ENCODE peak calls at places on chromosomes 11 and 22, in seven cellular contexts. H, J, I, B, A, C and W are unnamed samples.

GRCh38 chr11:107116358-107116757 is 98.1 kb upstream of the GUCY1A2 start:
- DNase-seq in H (no peak), J (no peak), I (no peak), B (peak), A (no peak), C (no peak), W (no peak)

GRCh38 chr11:94650756-94651155 is 83.6 kb downstream of the PIWIL4 start:
- DNase-seq in H (no peak), J (no peak), I (no peak), B (peak), A (peak), C (peak), W (no peak)

GRCh38 chr11:33553486-33553885 is 147.1 kb downstream of the C11orf91 start:
- DNase-seq in H (no peak), J (no peak), I (no peak), B (no peak), A (no peak), C (no peak), W (no peak)

GRCh38 chr11:62306227-62306626 is 7.4 kb upstream of the SCGB1D4 start:
- DNase-seq in H (no peak), J (no peak), I (no peak), B (no peak), A (no peak), C (no peak), W (no peak)

GRCh38 chr22:30208631-30209603 is 37.6 kb downstream of the LIF start:
- DNase-seq in H (no peak), J (no peak), I (no peak), B (peak), A (peak), C (peak), W (no peak)

GRCh38 chr11:67284811-67285540 is 4.1 kb upstream of the ANKRD13D start:
- DNase-seq in H (no peak), J (no peak), I (no peak), B (no peak), A (no peak), C (no peak), W (no peak)

GRCh38 chr11:80297808-80298460 is 857.1 kb upstream of the TENM4 start:
- DNase-seq in H (no peak), J (no peak), I (no peak), B (peak), A (peak), C (no peak), W (no peak)

GRCh38 chr11:108916290-108916689 is 251.4 kb downstream of the DDX10 start:
- DNase-seq in H (no peak), J (no peak), I (no peak), B (no peak), A (peak), C (no peak), W (no peak)

GRCh38 chr11:60855726-60856633 is at the start of gene PTGDR2:
- DNase-seq in H (no peak), J (no peak), I (no peak), B (peak), A (no peak), C (no peak), W (no peak)

GRCh38 chr11:95606824-95607223 is 182.8 kb downstream of the FAM76B start:
- DNase-seq in H (no peak), J (no peak), I (no peak), B (no peak), A (no peak), C (no peak), W (no peak)

GRCh38 chr11:957201-957920 is 31.7 kb downstream of the AP2A2 start:
- DNase-seq in H (no peak), J (no peak), I (no peak), B (no peak), A (no peak), C (no peak), W (no peak)

GRCh38 chr22:20405291-20405930 is 11.5 kb downstream of the ZNF74 start:
- DNase-seq in H (no peak), J (no peak), I (no peak), B (no peak), A (no peak), C (no peak), W (no peak)

GRCh38 chr11:62444271-62444833 is 25.5 kb downstream of the SCGB1A1 start:
- DNase-seq in H (peak), J (no peak), I (no peak), B (peak), A (peak), C (peak), W (no peak)

GRCh38 chr11:44860967-44861828 is 89.5 kb downstream of the TP53I11 start:
- DNase-seq in H (no peak), J (no peak), I (no peak), B (no peak), A (no peak), C (no peak), W (no peak)

GRCh38 chr11:114953039-114953438 is 274.7 kb downstream of the NXPE2 start:
- DNase-seq in H (no peak), J (no peak), I (no peak), B (no peak), A (no peak), C (no peak), W (no peak)

GRCh38 chr22:45915151-45915550 is 61.8 kb downstream of the WNT7B start:
- DNase-seq in H (no peak), J (no peak), I (no peak), B (no peak), A (no peak), C (no peak), W (no peak)

GRCh38 chr11:34072831-34073230 is 21.3 kb downstream of the CAPRIN1 start:
- DNase-seq in H (no peak), J (no peak), I (no peak), B (peak), A (no peak), C (no peak), W (no peak)

GRCh38 chr22:26550498-26551033 is 38.3 kb upstream of the TFIP11 start:
- DNase-seq in H (no peak), J (no peak), I (no peak), B (peak), A (peak), C (no peak), W (no peak)

GRCh38 chr22:43488031-43488892 is 76.4 kb downstream of the MPPED1 start:
- DNase-seq in H (no peak), J (no peak), I (no peak), B (no peak), A (no peak), C (no peak), W (no peak)

GRCh38 chr11:83191491-83191890 is 2.0 kb upstream of the ANKRD42 start:
- DNase-seq in H (no peak), J (no peak), I (no peak), B (no peak), A (no peak), C (no peak), W (no peak)

GRCh38 chr11:116851631-116852030 is 14.2 kb upstream of the APOA1 start:
- DNase-seq in H (no peak), J (no peak), I (no peak), B (peak), A (no peak), C (peak), W (no peak)

GRCh38 chr11:78295991-78296930 is 107.5 kb downstream of the USP35 start:
- DNase-seq in H (no peak), J (no peak), I (no peak), B (no peak), A (no peak), C (no peak), W (no peak)

GRCh38 chr11:35083181-35084061 is 55.5 kb upstream of the CD44 start:
- DNase-seq in H (peak), J (peak), I (no peak), B (peak), A (peak), C (peak), W (no peak)

GRCh38 chr11:244376-244775 is 7.6 kb downstream of the PSMD13 start:
- DNase-seq in H (no peak), J (no peak), I (no peak), B (no peak), A (no peak), C (no peak), W (no peak)

GRCh38 chr11:74320538-74320937 is 9.1 kb upstream of the P4HA3 start:
- DNase-seq in H (no peak), J (no peak), I (no peak), B (no peak), A (no peak), C (no peak), W (no peak)

GRCh38 chr22:43488937-43489336 is 77.1 kb downstream of the MPPED1 start:
- DNase-seq in H (no peak), J (no peak), I (no peak), B (no peak), A (no peak), C (no peak), W (no peak)

GRCh38 chr11:62805991-62806441 is 776 bp upstream of the NXF1 start:
- DNase-seq in H (no peak), J (no peak), I (no peak), B (peak), A (peak), C (no peak), W (no peak)

GRCh38 chr22:49672013-49672516 is 155.6 kb downstream of the BRD1 start:
- DNase-seq in H (no peak), J (no peak), I (no peak), B (no peak), A (no peak), C (peak), W (no peak)

GRCh38 chr11:57567512-57568329 is at the start of gene UBE2L6:
- DNase-seq in H (peak), J (no peak), I (peak), B (peak), A (peak), C (peak), W (peak)

GRCh38 chr11:33618956-33619355 is 81.7 kb downstream of the C11orf91 start:
- DNase-seq in H (no peak), J (no peak), I (no peak), B (no peak), A (no peak), C (no peak), W (no peak)

GRCh38 chr11:93537022-93537421 is 6.2 kb downstream of the SMCO4 start:
- DNase-seq in H (no peak), J (no peak), I (no peak), B (no peak), A (no peak), C (no peak), W (no peak)

GRCh38 chr11:79940976-79941735 is 500.3 kb upstream of the TENM4 start:
- DNase-seq in H (no peak), J (no peak), I (no peak), B (no peak), A (peak), C (no peak), W (no peak)

GRCh38 chr11:62546244-62546936 is at the start of gene AHNAK:
- DNase-seq in H (peak), J (no peak), I (peak), B (peak), A (peak), C (peak), W (peak)

GRCh38 chr11:80462211-80462610 is 1021.4 kb upstream of the TENM4 start:
- DNase-seq in H (peak), J (no peak), I (no peak), B (no peak), A (no peak), C (no peak), W (no peak)

GRCh38 chr11:32602657-32603410 is 19.2 kb downstream of the EIF3M start:
- DNase-seq in H (no peak), J (no peak), I (no peak), B (peak), A (peak), C (no peak), W (no peak)

GRCh38 chr11:3213659-3214419 is 4.8 kb downstream of the MRGPRG start:
- DNase-seq in H (no peak), J (no peak), I (no peak), B (no peak), A (no peak), C (no peak), W (no peak)

GRCh38 chr11:3609416-3610265 is 32.2 kb downstream of the ART5 start:
- DNase-seq in H (peak), J (peak), I (peak), B (peak), A (peak), C (peak), W (peak)

GRCh38 chr11:6618117-6619020 is 853 bp downstream of the TPP1 start:
- DNase-seq in H (peak), J (no peak), I (no peak), B (peak), A (peak), C (peak), W (no peak)

GRCh38 chr22:39185601-39186012 is 33.1 kb upstream of the CBX7 start:
- DNase-seq in H (no peak), J (no peak), I (no peak), B (peak), A (no peak), C (no peak), W (no peak)

GRCh38 chr22:23065495-23066122 is 4.7 kb upstream of the GNAZ start:
- DNase-seq in H (no peak), J (no peak), I (no peak), B (no peak), A (no peak), C (peak), W (no peak)

GRCh38 chr11:65134952-65135632 is 773 bp upstream of the SYVN1 start:
- DNase-seq in H (peak), J (peak), I (peak), B (peak), A (peak), C (peak), W (peak)

GRCh38 chr11:65133724-65134123 is 595 bp downstream of the SYVN1 start:
- DNase-seq in H (no peak), J (no peak), I (no peak), B (peak), A (no peak), C (peak), W (peak)

GRCh38 chr11:65132988-65133700 is 1.2 kb downstream of the SYVN1 start:
- DNase-seq in H (peak), J (peak), I (no peak), B (peak), A (no peak), C (peak), W (peak)

GRCh38 chr11:65135633-65136145 is 1.4 kb upstream of the SYVN1 start:
- DNase-seq in H (no peak), J (no peak), I (no peak), B (no peak), A (no peak), C (no peak), W (no peak)

DNA sequence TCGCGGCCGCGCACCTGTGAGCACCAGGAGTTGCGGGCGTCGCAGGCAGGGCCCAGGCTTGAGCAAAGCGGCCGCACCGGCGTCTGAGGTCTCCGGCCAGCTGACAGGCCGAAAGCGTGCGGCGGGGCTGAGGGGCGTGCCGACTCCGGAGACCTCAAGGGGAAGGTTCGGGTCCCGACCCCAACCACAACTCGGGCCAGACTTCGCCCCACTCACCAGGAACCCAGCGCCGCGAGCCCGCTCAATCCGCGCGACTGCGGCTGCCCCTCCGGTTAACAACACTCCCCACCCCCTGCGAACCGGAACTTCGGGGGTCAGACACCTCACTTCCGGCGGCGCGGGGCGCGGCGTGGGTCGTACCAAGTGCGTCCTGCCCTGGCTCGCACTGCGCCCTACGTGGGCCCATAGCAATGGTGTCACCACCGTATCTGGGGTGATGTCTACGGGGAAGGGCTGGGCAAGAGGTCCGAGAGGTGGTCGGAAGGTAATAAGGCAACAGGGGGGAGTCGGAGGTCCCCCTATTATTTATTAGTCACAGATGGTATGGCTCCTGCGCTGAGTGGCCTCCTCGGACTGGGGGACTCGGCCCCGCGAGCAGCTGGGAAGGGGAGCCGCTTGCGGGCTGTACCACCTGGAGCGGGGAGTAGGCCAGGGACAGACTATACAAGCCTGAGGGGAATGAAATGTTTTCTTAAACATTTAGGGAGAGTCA is at the start of gene SYVN1:
- DNase-seq in H (peak), J (peak), I (peak), B (peak), A (peak), C (peak), W (peak)
- TF ChIP-seq CTCF in H (no peak), J (no peak), I (no peak), B (no peak), A (no peak), C (no peak), W (no peak)

GRCh38 chr11:99739464-99740089 is 718.8 kb downstream of the CNTN5 start:
- DNase-seq in H (peak), J (no peak), I (peak), B (peak), A (peak), C (no peak), W (peak)
- TF ChIP-seq CTCF in H (peak), J (peak), I (peak), B (peak), A (peak), C (no peak), W (peak)

DNA sequence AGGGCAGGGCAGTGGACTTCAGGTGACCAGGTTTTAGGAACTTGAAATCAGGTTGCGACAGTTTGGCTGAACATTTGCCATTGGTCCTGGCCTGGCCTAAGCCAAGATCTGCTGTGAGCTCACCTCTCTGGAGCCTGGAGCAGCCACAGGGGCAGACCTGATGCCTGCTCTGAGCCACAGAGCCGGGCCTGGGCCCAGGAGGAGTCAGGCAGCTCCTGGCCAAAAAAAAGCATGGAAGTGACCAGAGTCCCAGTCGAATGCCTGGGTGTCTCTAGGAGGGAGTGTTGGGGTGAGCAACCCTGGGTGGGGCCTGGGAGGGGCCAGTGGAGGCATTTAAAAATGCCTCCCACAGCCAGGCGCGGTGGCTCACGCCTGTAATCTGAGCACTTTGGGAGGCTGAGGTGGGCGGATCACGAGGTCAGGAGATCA is 6.0 kb upstream of the OMP start:
- DNase-seq in H (no peak), J (no peak), I (no peak), B (no peak), A (no peak), C (no peak), W (no peak)
- TF ChIP-seq CTCF in H (no peak), J (no peak), I (no peak), B (no peak), A (no peak), C (no peak), W (no peak)

DNA sequence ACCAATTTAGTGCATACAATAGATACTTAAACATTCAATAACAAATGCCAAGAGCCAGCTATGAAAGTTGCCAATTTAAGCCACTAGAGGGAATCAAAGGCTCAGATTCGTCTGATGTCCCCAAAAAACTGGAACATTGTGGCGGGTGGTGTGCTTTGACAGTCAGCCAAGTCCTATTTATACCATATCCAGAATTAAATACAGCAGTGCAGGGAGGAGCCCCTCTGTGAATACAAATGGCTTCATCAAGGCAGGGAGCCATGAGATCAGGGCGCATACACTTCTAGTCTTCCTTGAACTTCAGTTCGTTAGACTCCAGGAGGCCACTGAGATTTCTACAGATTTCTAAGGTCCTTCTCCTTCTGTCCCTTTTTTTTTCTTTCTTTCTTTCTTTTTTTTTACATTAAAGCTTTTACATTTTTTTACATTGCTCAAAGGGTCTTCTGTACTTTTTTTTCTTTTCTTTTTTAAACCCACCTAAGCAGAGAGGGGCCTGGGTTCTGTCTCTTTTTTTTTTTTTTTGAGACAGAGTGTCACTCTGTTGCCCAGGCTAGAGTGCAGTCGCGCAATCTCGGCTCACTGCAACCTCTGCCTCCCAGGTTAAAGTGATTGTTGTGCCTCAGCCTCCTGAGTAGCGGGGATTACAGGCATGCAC is 41.5 kb upstream of the HSPA8 start:
- DNase-seq in H (no peak), J (peak), I (no peak), B (peak), A (peak), C (peak), W (peak)
- TF ChIP-seq CTCF in H (peak), J (peak), I (peak), B (peak), A (peak), C (peak), W (peak)

DNA sequence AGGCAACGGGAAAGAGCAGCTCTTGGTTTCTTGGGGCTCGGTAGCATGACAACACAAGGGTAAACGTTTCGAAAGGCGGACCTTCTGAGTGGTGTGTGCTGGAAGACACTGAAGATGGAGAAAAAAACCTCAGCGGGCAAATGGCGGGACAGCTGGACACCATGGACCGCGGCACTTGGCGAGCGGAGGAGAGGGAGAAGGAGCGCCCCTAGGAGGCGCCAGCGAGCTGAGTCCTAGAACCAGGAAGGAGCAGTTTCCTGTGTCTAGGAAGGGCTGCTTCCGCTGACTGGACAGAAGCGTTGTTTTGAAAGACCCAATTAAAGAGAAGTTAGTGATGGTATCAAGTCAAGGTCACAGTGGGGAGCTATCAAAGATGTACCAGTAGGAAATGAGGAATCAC is 44.0 kb upstream of the OPCML start:
- DNase-seq in H (no peak), J (no peak), I (peak), B (no peak), A (no peak), C (no peak), W (no peak)
- TF ChIP-seq CTCF in H (no peak), J (peak), I (peak), B (no peak), A (no peak), C (no peak), W (peak)